ENCODE peak calls at places on chromosomes 4 and X, in eight cellular contexts. S, W, B, R, V, X, D and F are unnamed samples.

GRCh38 chrX:105375816-105376215 is 155.3 kb upstream of the TEX13A start:
- DNase-seq in V (no peak), B (peak), D (no peak), S (no peak), W (no peak), R (no peak), X (no peak), F (no peak)

GRCh38 chrX:46554942-46555341 is 9.7 kb upstream of the ZNF674 start:
- DNase-seq in R (no peak), B (peak), V (no peak), D (no peak), W (peak), X (no peak), S (no peak), F (peak)

GRCh38 chr4:1813915-1814314 is 20.8 kb downstream of the FGFR3 start:
- DNase-seq in S (no peak), W (peak), B (no peak), D (no peak), R (no peak), X (no peak), V (no peak), F (no peak)

GRCh38 chr4:56250801-56251200 is 136.5 kb downstream of the AASDH start:
- DNase-seq in B (no peak), X (no peak), R (no peak), S (no peak), V (no peak), D (no peak), W (no peak), F (no peak)

GRCh38 chr4:123433573-123433972 is 37.0 kb downstream of the SPRY1 start:
- DNase-seq in V (no peak), D (no peak), R (no peak), X (no peak), W (no peak), S (no peak), B (no peak), F (no peak)

GRCh38 chrX:81229901-81230300 is 28.0 kb downstream of the SH3BGRL start:
- DNase-seq in S (no peak), B (no peak), W (no peak), V (no peak), X (no peak), D (no peak), R (no peak), F (no peak)

GRCh38 chr4:67087897-67088296 is 457.4 kb downstream of the CENPC start:
- DNase-seq in B (peak), S (peak), D (peak), X (peak), R (no peak), V (no peak), W (peak), F (peak)

GRCh38 chr4:1241936-1242505 is 6.9 kb downstream of the CTBP1 start:
- DNase-seq in V (peak), B (no peak), S (no peak), X (peak), R (peak), W (no peak), D (no peak), F (no peak)

GRCh38 chrX:129792586-129793291 is 13.0 kb downstream of the SASH3 start:
- DNase-seq in R (peak), X (no peak), V (no peak), B (no peak), D (no peak), W (no peak), S (no peak), F (no peak)

GRCh38 chr4:105453550-105454201 is 20.2 kb downstream of the PPA2 start:
- DNase-seq in D (no peak), X (no peak), W (no peak), B (no peak), R (no peak), V (no peak), S (peak), F (no peak)

GRCh38 chr4:75325316-75325715 is 188.9 kb downstream of the RCHY1 start:
- DNase-seq in X (no peak), R (no peak), B (no peak), W (no peak), S (no peak), V (no peak), D (no peak), F (no peak)

GRCh38 chrX:10233173-10233572 is 76.4 kb downstream of the CLCN4 start:
- DNase-seq in V (no peak), X (no peak), B (peak), W (no peak), S (no peak), R (no peak), D (no peak), F (no peak)

GRCh38 chr4:151228196-151229119 is 48.5 kb upstream of the PRSS48 start:
- DNase-seq in B (peak), V (no peak), W (no peak), S (no peak), R (no peak), D (no peak), X (no peak), F (no peak)

GRCh38 chr4:185227131-185227551 is 17.7 kb downstream of the SNX25 start:
- DNase-seq in S (no peak), B (no peak), V (no peak), W (peak), D (no peak), X (no peak), R (no peak), F (peak)

GRCh38 chr4:78293348-78293747 is 236.2 kb downstream of the FRAS1 start:
- DNase-seq in V (no peak), B (peak), D (no peak), R (no peak), X (no peak), W (no peak), S (no peak), F (no peak)

GRCh38 chr4:40843696-40844095 is 93.9 kb downstream of the NSUN7 start:
- DNase-seq in S (no peak), R (no peak), W (no peak), X (no peak), B (no peak), D (no peak), V (no peak), F (no peak)

GRCh38 chr4:75831856-75832405 is 70.3 kb downstream of the PPEF2 start:
- DNase-seq in V (no peak), W (no peak), D (no peak), S (peak), X (no peak), B (no peak), R (no peak), F (no peak)

GRCh38 chr4:8697826-8698225 is 105.3 kb downstream of the CPZ start:
- DNase-seq in S (no peak), B (no peak), V (no peak), R (no peak), X (no peak), W (no peak), D (no peak), F (no peak)

GRCh38 chr4:150242820-150243458 is 164.7 kb downstream of the DCLK2 start:
- DNase-seq in W (peak), R (no peak), B (peak), V (no peak), D (no peak), X (no peak), S (peak), F (peak)

GRCh38 chr4:182204042-182204441 is 39.2 kb upstream of the TENM3 start:
- DNase-seq in X (no peak), B (no peak), S (no peak), D (no peak), W (no peak), V (no peak), R (no peak), F (no peak)

GRCh38 chr4:8637456-8637984 is 45.0 kb downstream of the CPZ start:
- DNase-seq in V (no peak), D (no peak), X (no peak), R (no peak), W (no peak), S (no peak), B (no peak), F (no peak)

GRCh38 chr4:123624959-123625358 is 228.4 kb downstream of the SPRY1 start:
- DNase-seq in B (no peak), R (no peak), X (no peak), S (no peak), W (no peak), D (no peak), V (no peak), F (peak)

GRCh38 chrX:130268500-130269170 is at the start of gene ZNF280C:
- DNase-seq in S (peak), B (peak), D (peak), V (peak), W (peak), X (peak), R (peak), F (peak)

GRCh38 chr4:184514121-184514988 is 40.0 kb upstream of the IRF2 start:
- DNase-seq in D (peak), W (no peak), S (no peak), X (peak), V (no peak), B (peak), R (no peak), F (no peak)

GRCh38 chr4:122762520-122762919 is 30.0 kb downstream of the BBS12 start:
- DNase-seq in B (no peak), D (no peak), W (no peak), R (no peak), S (no peak), X (no peak), V (no peak), F (no peak)

GRCh38 chr4:109199585-109199984 is 102.9 kb downstream of the COL25A1 start:
- DNase-seq in W (no peak), R (no peak), V (no peak), S (no peak), D (no peak), B (no peak), X (no peak), F (no peak)

GRCh38 chrX:40411350-40412111 is 169.2 kb upstream of the ATP6AP2 start:
- DNase-seq in V (no peak), R (no peak), S (no peak), D (no peak), B (peak), X (no peak), W (no peak), F (no peak)

GRCh38 chrX:106927700-106928099 is 7.5 kb downstream of the CLDN2 start:
- DNase-seq in R (no peak), D (no peak), W (no peak), S (no peak), X (no peak), V (no peak), B (no peak), F (peak)